ENCODE peak calls at places on chromosomes 16 and 17, in six cellular contexts. M, Z, L, I, Y and A are unnamed samples.

GRCh38 chr16:84828322-84828721 is 8.5 kb downstream of the CRISPLD2 start:
- DNase-seq in I (no peak), M (no peak), L (no peak), Y (no peak), Z (no peak), A (no peak)

GRCh38 chr16:18811925-18812324 is 10.6 kb upstream of the ARL6IP1 start:
- DNase-seq in Z (no peak), L (no peak), M (no peak), I (no peak), Y (no peak), A (no peak)

GRCh38 chr16:81319221-81319912 is 4.6 kb downstream of the GAN start:
- DNase-seq in L (no peak), I (peak; percentile 30), M (no peak), Y (no peak), Z (peak; percentile 84), A (peak; percentile 61)

GRCh38 chr16:86735727-86736126 is 157.4 kb downstream of the FOXL1 start:
- DNase-seq in M (no peak), L (no peak), Y (no peak), I (no peak), Z (no peak), A (no peak)

GRCh38 chr17:29732613-29733012 is 109.9 kb upstream of the CORO6 start:
- DNase-seq in L (no peak), Y (no peak), M (no peak), I (peak; percentile 12), Z (peak; percentile 47), A (no peak)

GRCh38 chr16:24737391-24737871 is 8.0 kb downstream of the TNRC6A start:
- DNase-seq in I (peak; percentile 31), Z (peak; percentile 65), Y (no peak), M (no peak), L (no peak), A (peak; percentile 26)

GRCh38 chr16:88993006-88993787 is 16.2 kb upstream of the CBFA2T3 start:
- DNase-seq in Z (no peak), Y (no peak), L (no peak), M (no peak), I (no peak), A (no peak)

GRCh38 chr17:51662204-51663056 is 402.1 kb downstream of the UTP18 start:
- DNase-seq in L (no peak), Z (no peak), Y (no peak), M (no peak), I (no peak), A (no peak)

GRCh38 chr16:89686520-89687091 is at the start of gene CDK10:
- DNase-seq in M (no peak), I (peak; percentile 99), Y (peak; percentile 79), L (peak; percentile 68), Z (peak; percentile 87), A (peak; percentile 100)

GRCh38 chr17:8060274-8060673 is 21.4 kb downstream of the ALOX15B start:
- DNase-seq in Y (peak; percentile 27), Z (peak; percentile 64), L (no peak), M (no peak), I (peak; percentile 85), A (peak; percentile 87)

GRCh38 chr16:56312028-56312300 is 113.4 kb downstream of the AMFR start:
- DNase-seq in Z (no peak), I (no peak), M (no peak), Y (no peak), L (no peak), A (no peak)

GRCh38 chr16:53504665-53505064 is 1.7 kb upstream of the AKTIP start:
- DNase-seq in I (no peak), Z (peak; percentile 32), L (no peak), M (peak; percentile 71), Y (no peak), A (no peak)

GRCh38 chr17:51461578-51462004 is 201.2 kb downstream of the UTP18 start:
- DNase-seq in Z (peak; percentile 31), I (peak; percentile 35), M (no peak), L (no peak), Y (no peak), A (peak; percentile 88)

GRCh38 chr16:17497648-17498047 is 26.9 kb upstream of the XYLT1 start:
- DNase-seq in L (no peak), Z (peak; percentile 70), M (no peak), I (no peak), Y (no peak), A (peak; percentile 62)

GRCh38 chr17:44354582-44355309 is 8.9 kb downstream of the FAM171A2 start:
- DNase-seq in L (no peak), Z (no peak), I (no peak), M (no peak), Y (no peak), A (peak; percentile 66)

GRCh38 chr17:81025065-81025751 is 9.7 kb upstream of the BAIAP2 start:
- DNase-seq in M (no peak), I (no peak), Z (no peak), L (no peak), Y (no peak), A (no peak)